ENCODE peak calls at places on chromosomes 3 and 15, in four cellular contexts. V is WTC11, S is K562, M is HepG2. D is an unnamed sample.

GRCh38 chr15:50496692-50497091 is 49.8 kb downstream of the USP50 start:
- DNase-seq in V (no peak), S (no peak), M (no peak), D (no peak)

GRCh38 chr3:159418571-159419526 is 569.8 kb upstream of the IL12A start:
- DNase-seq in V (no peak), S (no peak), M (no peak), D (no peak)

GRCh38 chr3:4939276-4939675 is 40.0 kb upstream of the BHLHE40 start:
- DNase-seq in V (no peak), S (no peak), M (no peak), D (no peak)

GRCh38 chr15:71679223-71680078 is 130.9 kb upstream of the NR2E3 start:
- DNase-seq in V (no peak), S (no peak), M (peak), D (no peak)

GRCh38 chr15:101307048-101307896 is 12.2 kb upstream of the SNRPA1 start:
- DNase-seq in V (no peak), S (no peak), M (no peak), D (no peak)

GRCh38 chr3:11548721-11549131 is 95.0 kb downstream of the VGLL4 start:
- DNase-seq in V (no peak), S (no peak), M (no peak), D (no peak)

GRCh38 chr3:12630292-12630691 is 33.6 kb downstream of the RAF1 start:
- DNase-seq in V (no peak), S (no peak), M (no peak), D (no peak)

GRCh38 chr3:188153498-188153948 is 434 bp upstream of the LPP start:
- DNase-seq in V (peak), S (no peak), M (peak), D (no peak)

GRCh38 chr3:129421988-129422745 is 6.3 kb downstream of the EFCAB12 start:
- DNase-seq in V (no peak), S (no peak), M (no peak), D (no peak)

GRCh38 chr3:153595186-153595815 is 433.3 kb downstream of the RAP2B start:
- DNase-seq in V (no peak), S (no peak), M (peak), D (no peak)

GRCh38 chr3:186705882-186706780 is 11.0 kb upstream of the KNG1 start:
- DNase-seq in V (no peak), S (no peak), M (no peak), D (peak)

GRCh38 chr3:195584543-195584870 is 767 bp upstream of the APOD start:
- DNase-seq in V (no peak), S (peak), M (no peak), D (no peak)

GRCh38 chr3:195580733-195581443 is 2.9 kb downstream of the APOD start:
- DNase-seq in V (no peak), S (no peak), M (no peak), D (no peak)

GRCh38 chr3:195582947-195583346 is 793 bp downstream of the APOD start:
- DNase-seq in V (peak), S (no peak), M (peak), D (no peak)

GRCh38 chr3:195587406-195587805 is 3.7 kb upstream of the APOD start:
- DNase-seq in V (no peak), S (no peak), M (no peak), D (no peak)

GRCh38 chr3:195583831-195584542 is at the start of gene APOD:
- DNase-seq in V (no peak), S (peak), M (no peak), D (no peak)
- TF ChIP-seq TCF7 in V (no peak), S (no peak), M (no peak), D (no peak)

GRCh38 chr3:156974931-156975330 is 148.8 kb downstream of the LEKR1 start:
- DNase-seq in V (no peak), S (no peak), M (no peak), D (no peak)

GRCh38 chr3:156978471-156978961 is 152.4 kb downstream of the LEKR1 start:
- DNase-seq in V (no peak), S (no peak), M (no peak), D (peak)

GRCh38 chr3:156976933-156977332 is 150.8 kb downstream of the LEKR1 start:
- DNase-seq in V (no peak), S (no peak), M (no peak), D (no peak)

DNA sequence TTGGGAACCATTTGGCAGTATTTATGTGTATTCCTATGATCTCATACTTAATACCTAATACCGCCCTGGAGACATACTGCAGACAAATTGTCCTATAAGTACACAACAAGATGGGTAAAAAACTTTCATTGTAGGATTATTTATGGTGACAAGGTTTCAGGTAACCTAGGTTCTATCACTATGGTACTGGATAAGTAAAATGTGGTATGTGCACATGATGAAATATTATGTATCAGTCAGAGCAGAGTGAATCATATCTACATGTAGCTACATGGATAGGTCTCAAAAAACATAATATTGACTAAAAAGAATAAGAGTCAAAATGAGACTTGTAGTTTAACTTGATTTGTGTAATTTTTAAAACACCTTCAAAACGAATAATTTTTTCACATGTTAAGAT is 147.8 kb downstream of the LEKR1 start:
- DNase-seq in V (no peak), S (no peak), M (no peak), D (no peak)
- TF ChIP-seq TCF7 in V (no peak), S (no peak), M (no peak), D (no peak)

DNA sequence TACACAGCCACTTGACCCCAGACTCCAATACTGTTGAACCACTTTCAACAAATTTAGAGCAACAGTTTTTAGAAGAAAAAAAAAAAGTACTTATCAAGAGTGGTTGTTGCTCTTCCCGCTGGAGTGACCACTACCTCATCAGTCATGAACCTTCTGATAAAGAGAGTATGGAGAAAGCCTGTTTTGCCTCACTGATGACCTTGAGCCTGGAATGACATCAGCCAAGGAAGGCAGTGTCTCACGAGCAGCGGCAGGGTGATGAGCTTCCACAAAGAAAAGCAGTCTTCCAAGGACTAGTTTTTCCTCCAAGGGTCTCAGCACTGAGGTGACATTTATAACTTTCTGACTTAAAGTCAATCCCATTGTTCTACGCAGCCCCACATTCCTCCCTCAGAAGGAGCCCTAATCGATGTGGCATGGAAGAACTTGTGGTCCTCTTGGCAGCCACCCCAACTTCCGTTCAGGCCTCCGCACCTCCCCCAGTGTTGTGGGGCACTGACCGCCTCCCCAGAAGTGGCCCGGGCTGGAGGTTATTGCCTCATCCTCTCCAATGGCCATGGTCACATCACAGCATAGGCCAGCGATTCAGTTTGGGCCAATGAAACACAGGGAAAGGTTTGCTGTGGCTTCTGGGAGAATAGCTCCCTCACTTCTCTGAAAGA is 1.8 kb upstream of the CYP11A1 start:
- DNase-seq in V (peak), S (no peak), M (no peak), D (no peak)
- TF ChIP-seq TCF7 in V (no peak), S (no peak), M (no peak), D (no peak)

GRCh38 chr3:168249539-168250414 is 154.1 kb upstream of the GOLIM4 start:
- DNase-seq in V (peak), S (peak), M (peak), D (no peak)
- TF ChIP-seq TCF7 in V (no peak), S (no peak), M (no peak), D (no peak)

GRCh38 chr3:57971975-57972374 is 36.2 kb upstream of the FLNB start:
- DNase-seq in V (no peak), S (no peak), M (no peak), D (no peak)
- TF ChIP-seq TCF7 in V (no peak), S (no peak), M (no peak), D (no peak)

DNA sequence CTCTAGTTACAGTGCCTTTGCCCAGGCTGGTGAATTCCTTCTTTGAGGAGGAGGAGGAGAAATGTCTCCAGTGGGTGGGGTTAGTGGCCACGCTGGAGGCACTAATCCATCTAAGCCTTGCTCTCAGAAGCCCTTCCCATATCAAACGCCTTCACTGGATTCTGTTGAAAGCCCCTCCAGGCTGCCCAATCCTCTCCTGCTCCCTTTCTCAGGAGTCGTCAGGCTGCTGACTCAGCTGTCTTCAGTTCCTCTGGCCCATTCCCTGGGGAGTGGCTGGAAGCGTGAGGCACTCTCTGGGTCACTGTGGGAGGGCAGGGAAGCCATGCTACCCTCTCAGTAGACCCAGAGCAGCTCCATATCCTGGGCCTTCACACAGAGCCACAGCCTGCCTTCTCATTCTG is 2.7 kb downstream of the AP2M1 start:
- DNase-seq in V (no peak), S (no peak), M (no peak), D (no peak)
- TF ChIP-seq TCF7 in V (no peak), S (no peak), M (no peak), D (no peak)